ENCODE peak calls at places on chromosomes 12 and 14, in four cellular contexts. One of them, this sample, is unnamed.

GRCh38 chr14:69652942-69653680 is 41.7 kb downstream of the SUSD6 start:
- DNase-seq in stomach: peak; percentile 37
- DNase-seq in spleen: peak; percentile 81
- DNase-seq in heart left ventricle: no peak
- DNase-seq in this sample: no peak

GRCh38 chr14:42779024-42779423 is 1172.3 kb downstream of the LRFN5 start:
- DNase-seq in spleen: no peak
- DNase-seq in stomach: no peak
- DNase-seq in heart left ventricle: no peak
- DNase-seq in this sample: no peak

GRCh38 chr12:104177663-104178501 is 37.7 kb upstream of the TXNRD1 start:
- DNase-seq in heart left ventricle: peak; percentile 64
- DNase-seq in stomach: peak; percentile 38
- DNase-seq in spleen: no peak
- DNase-seq in this sample: peak; percentile 50

GRCh38 chr12:129075451-129076208 is 222.4 kb downstream of the GLT1D1 start:
- DNase-seq in heart left ventricle: no peak
- DNase-seq in spleen: no peak
- DNase-seq in stomach: no peak
- DNase-seq in this sample: no peak

GRCh38 chr14:61452452-61452851 is 131.1 kb downstream of the PRKCH start:
- DNase-seq in spleen: no peak
- DNase-seq in stomach: no peak
- DNase-seq in heart left ventricle: no peak
- DNase-seq in this sample: no peak

GRCh38 chr12:70366581-70367267 is 634 bp downstream of the KCNMB4 start:
- DNase-seq in stomach: peak; percentile 40
- DNase-seq in spleen: peak; percentile 89
- DNase-seq in heart left ventricle: peak; percentile 65
- DNase-seq in this sample: peak; percentile 22

GRCh38 chr14:38202444-38203191 is 5.1 kb upstream of the SSTR1 start:
- DNase-seq in spleen: no peak
- DNase-seq in stomach: no peak
- DNase-seq in heart left ventricle: no peak
- DNase-seq in this sample: no peak

GRCh38 chr12:64109706-64110105 is 112.4 kb downstream of the KICS2 start:
- DNase-seq in stomach: no peak
- DNase-seq in spleen: no peak
- DNase-seq in heart left ventricle: no peak
- DNase-seq in this sample: no peak

GRCh38 chr12:85016423-85016822 is 19.7 kb downstream of the TSPAN19 start:
- DNase-seq in heart left ventricle: no peak
- DNase-seq in stomach: no peak
- DNase-seq in spleen: no peak
- DNase-seq in this sample: no peak

GRCh38 chr12:51524386-51524901 is 66.6 kb upstream of the SCN8A start:
- DNase-seq in stomach: no peak
- DNase-seq in spleen: no peak
- DNase-seq in heart left ventricle: no peak
- DNase-seq in this sample: no peak

GRCh38 chr12:50952510-50952909 is at the start of gene HIGD1C:
- DNase-seq in stomach: no peak
- DNase-seq in heart left ventricle: no peak
- DNase-seq in spleen: no peak
- DNase-seq in this sample: no peak

GRCh38 chr14:69614592-69614991 is 3.2 kb downstream of the SUSD6 start:
- DNase-seq in heart left ventricle: no peak
- DNase-seq in stomach: no peak
- DNase-seq in spleen: peak; percentile 87
- DNase-seq in this sample: peak; percentile 70

GRCh38 chr12:122860052-122860853 is 25.0 kb downstream of the HIP1R start:
- DNase-seq in stomach: peak; percentile 87
- DNase-seq in heart left ventricle: peak; percentile 92
- DNase-seq in spleen: peak; percentile 96
- DNase-seq in this sample: peak; percentile 91

GRCh38 chr14:39322807-39323206 is 89.1 kb downstream of the MIA2 start:
- DNase-seq in stomach: no peak
- DNase-seq in spleen: no peak
- DNase-seq in heart left ventricle: no peak
- DNase-seq in this sample: no peak

GRCh38 chr12:90958995-90959394 is 4.0 kb upstream of the CCER1 start:
- DNase-seq in stomach: no peak
- DNase-seq in spleen: no peak
- DNase-seq in heart left ventricle: no peak
- DNase-seq in this sample: no peak

GRCh38 chr12:127621366-127621765 is 645.6 kb upstream of the TMEM132C start:
- DNase-seq in stomach: no peak
- DNase-seq in heart left ventricle: no peak
- DNase-seq in spleen: no peak
- DNase-seq in this sample: no peak

GRCh38 chr12:127623362-127623761 is 643.6 kb upstream of the TMEM132C start:
- DNase-seq in heart left ventricle: no peak
- DNase-seq in stomach: peak; percentile 63
- DNase-seq in spleen: no peak
- DNase-seq in this sample: no peak

GRCh38 chr12:127625372-127625771 is 641.6 kb upstream of the TMEM132C start:
- DNase-seq in stomach: no peak
- DNase-seq in heart left ventricle: no peak
- DNase-seq in spleen: no peak
- DNase-seq in this sample: no peak

GRCh38 chr12:127619869-127620769 is 646.9 kb upstream of the TMEM132C start:
- DNase-seq in stomach: no peak
- DNase-seq in spleen: no peak
- DNase-seq in heart left ventricle: no peak
- DNase-seq in this sample: no peak

DNA sequence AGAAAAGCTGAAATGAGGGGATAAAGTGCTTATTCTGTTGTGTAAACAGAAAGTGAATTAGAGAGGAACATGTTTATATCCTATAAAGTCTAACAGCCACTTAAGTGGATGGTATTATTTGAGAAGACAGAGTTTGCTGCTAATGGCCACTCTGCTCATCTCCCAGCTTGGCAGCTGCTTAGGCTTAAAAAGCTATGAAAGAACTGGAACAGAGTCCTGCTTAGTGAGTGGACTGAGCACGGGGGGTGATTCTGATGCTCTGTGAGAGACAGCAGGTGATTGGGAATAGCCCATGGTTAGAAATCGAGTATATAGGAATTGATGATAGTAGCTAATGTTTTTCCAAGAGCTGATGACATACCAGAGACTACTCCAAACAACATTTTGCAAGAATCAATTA is 646.0 kb upstream of the TMEM132C start:
- DNase-seq in spleen: no peak
- DNase-seq in heart left ventricle: no peak
- DNase-seq in stomach: no peak
- DNase-seq in this sample: no peak
- TF ChIP-seq CTCF in spleen: no peak
- TF ChIP-seq CTCF in heart left ventricle: no peak
- TF ChIP-seq CTCF in stomach: no peak
- TF ChIP-seq CTCF in this sample: no peak

GRCh38 chr14:56808314-56809201 is 1.7 kb downstream of the OTX2 start:
- DNase-seq in stomach: no peak
- DNase-seq in heart left ventricle: no peak
- DNase-seq in spleen: no peak
- DNase-seq in this sample: no peak
- H3K4me3 ChIP-seq in stomach: no peak overlapping the region
- H3K4me3 ChIP-seq in heart left ventricle: peak overlapping the region; percentile 22
- H3K4me3 ChIP-seq in spleen: no peak overlapping the region
- H3K4me3 ChIP-seq in this sample: no peak overlapping the region

DNA sequence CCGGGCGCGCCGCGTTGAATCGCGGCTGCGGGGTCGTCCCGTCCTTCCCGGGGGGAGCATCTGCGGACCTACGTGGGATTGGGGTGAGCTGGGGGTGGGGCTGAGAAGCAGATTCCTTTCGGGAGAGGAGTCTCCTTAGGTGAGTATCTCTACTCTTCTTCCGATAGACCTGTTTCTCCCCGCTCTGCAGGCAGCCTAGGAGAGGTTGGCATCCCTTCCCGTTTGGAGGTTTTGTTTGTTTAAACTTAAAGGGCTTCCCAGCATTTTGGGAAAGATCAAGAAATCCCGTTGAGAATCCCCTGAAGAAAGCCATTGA is 411 bp downstream of the TTLL5 start:
- DNase-seq in spleen: no peak
- DNase-seq in stomach: no peak
- DNase-seq in heart left ventricle: no peak
- DNase-seq in this sample: no peak
- TF ChIP-seq POLR2A in spleen: no peak
- TF ChIP-seq POLR2A in stomach: no peak
- TF ChIP-seq POLR2A in heart left ventricle: no peak
- TF ChIP-seq POLR2A in this sample: no peak

GRCh38 chr14:31893156-31893813 is 183.8 kb upstream of the ARHGAP5 start:
- DNase-seq in stomach: no peak
- DNase-seq in heart left ventricle: no peak
- DNase-seq in spleen: peak; percentile 77
- DNase-seq in this sample: no peak
- TF ChIP-seq CTCF in stomach: no peak
- TF ChIP-seq CTCF in heart left ventricle: no peak
- TF ChIP-seq CTCF in spleen: no peak
- TF ChIP-seq CTCF in this sample: no peak

DNA sequence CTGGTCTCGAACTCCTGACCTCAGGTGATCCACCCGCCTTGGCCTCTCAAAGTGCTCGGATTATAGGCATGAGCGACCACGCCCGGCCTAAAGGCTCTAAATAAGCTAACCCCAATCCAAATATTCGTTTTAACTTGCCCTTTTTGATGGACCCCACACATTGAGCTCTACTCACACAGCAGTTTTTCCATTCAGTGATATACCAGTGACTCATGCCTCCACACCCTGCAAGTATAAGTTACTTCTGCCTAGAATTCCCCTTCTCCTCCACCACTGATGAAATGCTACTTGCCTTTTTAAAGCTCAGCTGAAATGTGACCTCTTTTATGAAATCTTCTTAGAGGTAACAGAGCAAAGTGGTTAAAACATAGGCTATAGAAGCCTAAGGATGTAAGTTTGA is 68.8 kb downstream of the EXOC5 start:
- DNase-seq in stomach: no peak
- DNase-seq in heart left ventricle: no peak
- DNase-seq in spleen: no peak
- DNase-seq in this sample: no peak
- H3K4me3 ChIP-seq in stomach: no peak overlapping the region
- H3K4me3 ChIP-seq in heart left ventricle: no peak overlapping the region
- H3K4me3 ChIP-seq in spleen: no peak overlapping the region
- H3K4me3 ChIP-seq in this sample: no peak overlapping the region

GRCh38 chr14:101843665-101844064 is 82.2 kb downstream of the PPP2R5C start:
- DNase-seq in spleen: peak; percentile 82
- DNase-seq in stomach: no peak
- DNase-seq in heart left ventricle: no peak
- DNase-seq in this sample: no peak

GRCh38 chr14:101844752-101845151 is 83.2 kb downstream of the PPP2R5C start:
- DNase-seq in stomach: no peak
- DNase-seq in spleen: no peak
- DNase-seq in heart left ventricle: no peak
- DNase-seq in this sample: no peak

GRCh38 chr14:101845896-101846295 is 84.4 kb downstream of the PPP2R5C start:
- DNase-seq in stomach: no peak
- DNase-seq in heart left ventricle: no peak
- DNase-seq in spleen: no peak
- DNase-seq in this sample: no peak

GRCh38 chr14:101844219-101844618 is 82.7 kb downstream of the PPP2R5C start:
- DNase-seq in stomach: no peak
- DNase-seq in spleen: peak; percentile 82
- DNase-seq in heart left ventricle: peak; percentile 77
- DNase-seq in this sample: peak; percentile 52

DNA sequence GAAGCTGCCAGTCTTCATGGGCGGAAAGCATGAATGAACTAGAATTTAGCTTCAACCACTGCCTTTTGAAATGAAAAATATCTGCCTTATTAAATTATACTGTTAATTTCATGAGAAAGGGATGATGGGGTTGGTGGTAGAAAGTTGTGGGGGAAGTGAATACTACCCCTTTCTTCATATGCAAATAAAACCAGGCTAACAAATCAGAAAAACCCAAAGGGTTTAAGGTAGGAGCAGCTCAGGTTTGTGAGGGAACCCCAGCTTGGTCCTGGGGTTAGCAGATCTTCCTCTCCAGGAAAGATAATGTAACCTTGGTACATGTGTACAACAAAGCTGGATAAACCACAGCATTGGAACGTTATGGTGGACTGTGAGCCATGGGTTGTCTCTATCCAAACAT is 84.0 kb downstream of the PPP2R5C start:
- DNase-seq in stomach: no peak
- DNase-seq in heart left ventricle: no peak
- DNase-seq in spleen: no peak
- DNase-seq in this sample: no peak
- TF ChIP-seq POLR2A in stomach: no peak
- TF ChIP-seq POLR2A in heart left ventricle: no peak
- TF ChIP-seq POLR2A in spleen: no peak
- TF ChIP-seq POLR2A in this sample: no peak

GRCh38 chr12:9750276-9751203 is 10.2 kb downstream of the CD69 start:
- DNase-seq in heart left ventricle: peak; percentile 51
- DNase-seq in spleen: peak; percentile 81
- DNase-seq in stomach: no peak
- DNase-seq in this sample: no peak

GRCh38 chr12:9752145-9752717 is 8.5 kb downstream of the CD69 start:
- DNase-seq in heart left ventricle: no peak
- DNase-seq in stomach: no peak
- DNase-seq in spleen: no peak
- DNase-seq in this sample: no peak

GRCh38 chr12:9754097-9754964 is 6.4 kb downstream of the CD69 start:
- DNase-seq in spleen: no peak
- DNase-seq in heart left ventricle: no peak
- DNase-seq in stomach: no peak
- DNase-seq in this sample: no peak

GRCh38 chr12:9753042-9753820 is 7.5 kb downstream of the CD69 start:
- DNase-seq in stomach: no peak
- DNase-seq in spleen: no peak
- DNase-seq in heart left ventricle: no peak
- DNase-seq in this sample: no peak

DNA sequence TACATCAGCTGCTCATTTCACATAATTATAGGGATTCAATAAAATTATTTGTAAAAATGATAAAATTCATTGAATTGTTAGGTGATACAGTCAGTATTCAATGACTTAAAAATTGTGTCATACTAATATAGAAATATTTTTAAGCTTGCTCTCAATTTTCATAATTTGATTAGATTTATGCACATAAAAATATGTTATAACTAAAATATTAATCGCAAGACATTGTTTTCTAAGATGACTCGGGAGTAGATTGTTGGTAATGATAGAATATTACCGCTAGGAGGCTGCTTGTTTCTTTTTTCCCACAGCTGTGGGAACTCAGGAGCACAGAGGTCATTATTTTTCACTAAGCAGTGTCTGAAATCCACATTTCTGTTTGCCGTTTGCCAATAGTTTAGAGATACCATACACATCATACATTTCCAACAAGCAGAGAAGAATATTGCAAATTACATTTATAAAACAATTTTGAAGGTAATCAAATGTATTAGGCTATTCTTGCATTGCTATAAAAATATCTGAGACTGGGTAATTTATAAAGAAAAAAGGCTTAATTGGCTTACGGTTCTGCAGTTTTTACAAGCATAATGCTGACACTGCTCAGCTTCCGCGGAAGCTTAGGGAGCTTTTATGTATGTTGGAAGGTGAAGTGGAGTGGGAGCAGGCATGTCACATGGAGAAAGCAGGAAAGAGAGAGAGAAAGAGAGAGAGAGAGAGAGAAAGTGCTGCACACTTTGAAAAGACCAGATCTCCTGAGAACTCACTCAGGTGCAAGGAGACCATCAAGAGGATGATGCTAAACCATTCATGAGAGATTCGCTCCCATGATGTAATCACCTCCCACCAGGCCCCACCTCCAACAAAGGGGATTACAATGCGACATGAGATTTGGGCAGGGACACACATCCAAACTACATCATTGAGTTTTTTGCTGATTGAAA is 9.2 kb downstream of the CD69 start:
- DNase-seq in stomach: no peak
- DNase-seq in heart left ventricle: no peak
- DNase-seq in spleen: no peak
- DNase-seq in this sample: no peak
- TF ChIP-seq CTCF in stomach: no peak
- TF ChIP-seq CTCF in heart left ventricle: no peak
- TF ChIP-seq CTCF in spleen: peak; percentile 19
- TF ChIP-seq CTCF in this sample: peak; percentile 37